ENCODE peak calls at places on chromosomes 5 and 9, in nine cellular contexts. X, P, J, H, O, G, K, D and T are unnamed samples.

GRCh38 chr5:99119326-99119725 is 190.5 kb upstream of the CHD1 start:
- DNase-seq in J (no peak), P (no peak), X (no peak), O (no peak), D (no peak), H (no peak), G (no peak), K (no peak), T (no peak)

GRCh38 chr5:124631874-124632550 is 114.4 kb downstream of the ZNF608 start:
- DNase-seq in J (no peak), H (no peak), P (no peak), K (no peak), G (no peak), D (no peak), X (no peak), O (no peak), T (no peak)

GRCh38 chr9:85536076-85536475 is 205.7 kb downstream of the AGTPBP1 start:
- DNase-seq in H (no peak), K (no peak), O (peak; percentile 51), X (no peak), D (peak; percentile 28), P (no peak), G (no peak), J (peak; percentile 42), T (no peak)

GRCh38 chr9:69332067-69332685 is 7.2 kb downstream of the ENTREP1 start:
- DNase-seq in X (no peak), P (no peak), O (no peak), G (no peak), J (no peak), H (no peak), K (no peak), D (no peak), T (no peak)

GRCh38 chr9:136090768-136091581 is 4.1 kb downstream of the NACC2 start:
- DNase-seq in O (no peak), X (no peak), H (no peak), G (no peak), K (no peak), D (no peak), J (no peak), P (no peak), T (peak; percentile 1)

GRCh38 chr9:137370865-137371520 is 52.0 kb downstream of the EXD3 start:
- DNase-seq in K (no peak), J (no peak), D (no peak), G (no peak), X (peak; percentile 26), O (no peak), P (no peak), H (no peak), T (no peak)

GRCh38 chr9:99680191-99680590 is 141.5 kb upstream of the NR4A3 start:
- DNase-seq in O (peak; percentile 1), G (no peak), P (no peak), X (no peak), J (peak; percentile 42), K (no peak), D (no peak), H (no peak), T (no peak)

GRCh38 chr9:116285320-116285719 is 131.7 kb downstream of the PAPPA start:
- DNase-seq in J (no peak), K (no peak), D (no peak), O (no peak), G (no peak), X (peak; percentile 19), P (no peak), H (no peak), T (no peak)

GRCh38 chr5:52743012-52743411 is 44.7 kb upstream of the ITGA1 start:
- DNase-seq in P (peak; percentile 19), D (no peak), O (no peak), K (no peak), H (no peak), J (no peak), G (no peak), X (no peak), T (peak; percentile 33)